ENCODE peak calls at places on chromosomes 6 and 20, in six cellular contexts. R, Y, L, M, U and T are unnamed samples.

GRCh38 chr6:168292911-168293310 is 26.7 kb downstream of the DACT2 start:
- DNase-seq in R (no peak), Y (no peak), L (no peak), M (no peak), U (no peak), T (no peak)

GRCh38 chr6:28311139-28311823 is 24.7 kb downstream of the ZSCAN31 start:
- DNase-seq in R (no peak), Y (no peak), L (peak; percentile 39), M (no peak), U (no peak), T (no peak)

GRCh38 chr6:167910007-167910406 is 83.3 kb downstream of the AFDN start:
- DNase-seq in R (no peak), Y (no peak), L (no peak), M (no peak), U (no peak), T (no peak)

GRCh38 chr20:54221996-54222890 is 14.4 kb downstream of the PFDN4 start:
- DNase-seq in R (no peak), Y (no peak), L (no peak), M (no peak), U (no peak), T (no peak)

GRCh38 chr20:11229772-11230171 is 556.0 kb upstream of the JAG1 start:
- DNase-seq in R (peak; percentile 30), Y (peak; percentile 98), L (peak; percentile 37), M (peak; percentile 47), U (no peak), T (peak; percentile 88)

GRCh38 chr6:35605600-35605999 is 83.1 kb downstream of the FKBP5 start:
- DNase-seq in R (no peak), Y (no peak), L (no peak), M (no peak), U (no peak), T (no peak)

GRCh38 chr6:123182998-123183397 is 187.0 kb downstream of the CLVS2 start:
- DNase-seq in R (no peak), Y (no peak), L (no peak), M (no peak), U (no peak), T (no peak)

GRCh38 chr6:40782355-40782754 is 195.2 kb upstream of the LRFN2 start:
- DNase-seq in R (no peak), Y (no peak), L (no peak), M (no peak), U (no peak), T (no peak)

GRCh38 chr6:12336121-12336971 is 46.2 kb downstream of the EDN1 start:
- DNase-seq in R (no peak), Y (no peak), L (peak; percentile 23), M (no peak), U (peak; percentile 73), T (no peak)

GRCh38 chr20:12941025-12941424 is 67.7 kb upstream of the SPTLC3 start:
- DNase-seq in R (no peak), Y (no peak), L (no peak), M (no peak), U (no peak), T (no peak)

GRCh38 chr6:44451803-44452690 is 64.5 kb downstream of the CDC5L start:
- DNase-seq in R (no peak), Y (peak; percentile 53), L (no peak), M (no peak), U (no peak), T (no peak)

GRCh38 chr6:107185570-107185969 is 70.3 kb upstream of the BEND3 start:
- DNase-seq in R (no peak), Y (peak; percentile 57), L (peak; percentile 62), M (peak; percentile 21), U (no peak), T (no peak)

GRCh38 chr20:25251019-25251418 is 3.1 kb downstream of the PYGB start:
- DNase-seq in R (no peak), Y (no peak), L (no peak), M (no peak), U (no peak), T (no peak)

GRCh38 chr20:40797425-40797824 is 108.4 kb upstream of the MAFB start:
- DNase-seq in R (no peak), Y (peak; percentile 29), L (peak; percentile 38), M (no peak), U (peak; percentile 28), T (no peak)

GRCh38 chr20:34849778-34850177 is 22.9 kb downstream of the GGT7 start:
- DNase-seq in R (no peak), Y (no peak), L (no peak), M (no peak), U (no peak), T (no peak)

GRCh38 chr6:139133733-139134360 is 1.0 kb upstream of the HECA start:
- DNase-seq in R (no peak), Y (no peak), L (no peak), M (peak; percentile 11), U (no peak), T (no peak)

GRCh38 chr6:5532941-5533340 is 271.6 kb downstream of the FARS2 start:
- DNase-seq in R (no peak), Y (no peak), L (no peak), M (no peak), U (no peak), T (no peak)

GRCh38 chr6:148501178-148501590 is 158.5 kb downstream of the SASH1 start:
- DNase-seq in R (peak; percentile 49), Y (peak; percentile 92), L (no peak), M (no peak), U (no peak), T (peak; percentile 99)

GRCh38 chr6:18122128-18123093 is at the start of gene NHLRC1:
- DNase-seq in R (peak; percentile 92), Y (peak; percentile 93), L (peak; percentile 77), M (peak; percentile 81), U (peak; percentile 92), T (no peak)

GRCh38 chr6:45326698-45327417 is 1.3 kb upstream of the RUNX2 start:
- DNase-seq in R (no peak), Y (no peak), L (peak; percentile 21), M (no peak), U (no peak), T (no peak)

GRCh38 chr6:158572653-158573541 is 13.0 kb downstream of the TMEM181 start:
- DNase-seq in R (no peak), Y (no peak), L (no peak), M (no peak), U (no peak), T (no peak)

GRCh38 chr6:158570681-158570962 is 10.7 kb downstream of the TMEM181 start:
- DNase-seq in R (no peak), Y (no peak), L (no peak), M (no peak), U (no peak), T (no peak)

GRCh38 chr6:158574800-158575199 is 14.9 kb downstream of the TMEM181 start:
- DNase-seq in R (no peak), Y (no peak), L (no peak), M (no peak), U (no peak), T (no peak)

GRCh38 chr6:158573542-158573931 is 13.6 kb downstream of the TMEM181 start:
- DNase-seq in R (no peak), Y (no peak), L (no peak), M (no peak), U (no peak), T (no peak)

DNA sequence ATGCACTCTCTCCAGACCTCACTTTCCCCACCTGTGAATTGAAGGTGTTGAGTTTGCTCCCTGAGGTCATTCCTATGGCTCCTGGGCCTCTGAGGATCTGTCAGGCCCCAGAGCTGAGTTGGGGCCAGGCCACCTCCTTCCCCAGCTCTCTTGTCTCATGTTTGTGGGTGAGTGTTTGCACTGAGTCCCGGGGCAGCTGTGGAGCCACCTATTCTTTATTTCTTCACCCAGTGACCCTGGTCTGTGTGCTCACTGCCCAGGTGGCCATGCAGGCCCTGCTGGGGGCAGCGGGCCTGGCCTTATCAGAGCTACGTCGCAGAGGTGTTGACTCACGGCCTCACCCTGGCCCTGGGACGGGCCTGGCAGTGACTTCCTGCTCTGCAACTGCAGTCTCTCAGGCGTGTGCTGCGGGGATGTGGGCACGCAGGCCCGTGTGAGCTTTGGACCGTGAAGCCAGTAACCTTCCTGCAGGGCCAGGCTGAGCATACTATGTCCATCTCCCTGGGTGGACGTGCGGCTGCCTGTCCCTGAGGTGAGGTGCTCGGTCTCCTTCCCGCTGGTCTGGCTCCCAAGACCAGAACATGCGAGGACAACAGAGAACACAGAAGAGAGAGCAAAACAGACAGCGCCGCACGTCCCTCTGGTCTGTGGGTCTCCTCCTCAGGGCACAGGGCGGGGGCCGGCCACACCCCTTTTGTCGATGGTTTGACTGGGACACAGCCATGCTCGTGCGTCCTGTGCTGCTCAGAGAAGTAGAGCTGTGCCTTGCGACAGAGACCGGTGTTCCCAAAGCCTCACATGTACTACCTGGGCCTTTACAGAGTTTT is 12.1 kb downstream of the TMEM181 start:
- DNase-seq in R (no peak), Y (no peak), L (no peak), M (no peak), U (no peak), T (no peak)
- H3K4me3 ChIP-seq in R (no peak overlapping the region), Y (no peak overlapping the region), L (no peak overlapping the region), M (no peak overlapping the region), U (no peak overlapping the region), T (no peak overlapping the region)

DNA sequence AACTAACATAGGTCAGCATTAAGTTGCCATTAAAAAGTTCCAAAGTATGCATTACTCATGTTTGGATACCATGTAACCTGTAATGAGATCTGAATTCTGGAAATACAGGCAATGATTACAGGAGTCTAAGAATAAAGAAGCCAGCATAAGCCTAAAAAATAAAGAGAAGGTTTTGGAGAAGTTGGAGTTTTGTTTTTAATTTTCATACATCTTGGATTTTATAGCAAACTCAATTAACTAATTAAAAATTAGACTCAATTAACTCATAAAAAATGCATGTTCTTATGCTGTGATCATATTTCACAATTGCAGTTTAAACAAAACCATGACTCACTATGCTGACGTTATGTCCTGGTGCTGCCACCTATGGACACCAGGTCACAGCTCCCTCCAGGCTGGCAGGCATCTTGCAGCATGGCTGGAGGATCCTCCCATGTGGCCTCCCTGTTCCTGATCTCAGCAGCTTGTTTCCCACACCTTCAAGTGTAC is 648.8 kb upstream of the AGPAT4 start:
- DNase-seq in R (peak; percentile 33), Y (peak; percentile 63), L (peak; percentile 52), M (no peak), U (peak; percentile 40), T (no peak)
- TF ChIP-seq CTCF in R (peak; percentile 44), Y (peak; percentile 39), L (peak; percentile 54), M (no peak), U (peak; percentile 14), T (no peak)

GRCh38 chr6:128305976-128306375 is 214.4 kb downstream of the PTPRK start:
- DNase-seq in R (no peak), Y (no peak), L (no peak), M (no peak), U (no peak), T (no peak)
- H3K4me3 ChIP-seq in R (no peak overlapping the region), Y (no peak overlapping the region), L (no peak overlapping the region), M (no peak overlapping the region), U (no peak overlapping the region), T (no peak overlapping the region)

DNA sequence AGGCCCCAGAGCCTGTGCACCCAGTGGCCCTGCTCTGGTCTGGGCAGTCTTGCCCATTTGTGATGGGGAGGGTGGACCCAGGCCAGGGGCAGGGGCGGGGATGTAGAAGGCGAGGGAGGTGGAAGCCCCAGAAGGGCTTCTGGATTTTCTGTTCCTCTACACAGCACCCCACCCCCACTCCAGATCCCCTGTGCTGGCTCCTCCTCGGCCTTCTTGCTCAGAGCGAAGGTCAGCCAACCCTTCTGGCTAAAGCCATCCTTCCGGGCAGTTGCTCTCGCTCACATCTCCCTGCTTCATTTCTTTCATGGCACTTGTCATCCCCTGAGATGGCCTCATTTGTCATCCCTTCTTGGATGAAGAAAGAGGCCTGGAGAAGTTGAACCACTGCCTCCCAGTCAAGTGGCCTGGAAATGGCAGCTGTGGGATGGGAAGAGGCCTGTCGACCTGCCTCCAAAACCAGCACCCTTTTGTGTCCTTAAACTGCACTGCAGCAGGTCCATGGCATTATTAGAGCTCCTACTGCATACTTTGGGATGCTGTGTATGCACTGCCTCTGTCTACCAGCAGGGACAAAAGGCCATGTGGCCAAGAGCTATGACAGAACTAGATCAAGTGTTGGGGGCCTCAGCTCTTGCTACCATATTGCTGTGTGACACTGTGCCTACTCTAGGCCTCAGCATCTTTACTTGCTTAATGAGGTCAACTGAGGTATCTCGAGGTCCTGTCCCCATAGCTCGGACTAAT is 19.9 kb downstream of the PEDS1 start:
- DNase-seq in R (peak; percentile 76), Y (no peak), L (no peak), M (no peak), U (no peak), T (no peak)
- TF ChIP-seq CTCF in R (peak; percentile 23), Y (peak; percentile 17), L (no peak), M (no peak), U (peak; percentile 30), T (no peak)